ENCODE peak calls at places on chromosomes 4 and X, in nine cellular contexts. One of them, this sample, is unnamed.

GRCh38 chr4:145302725-145303124 is 122.3 kb upstream of the OTUD4 start:
- DNase-seq in ovary: no peak
- DNase-seq in kidney epithelial cell: no peak
- DNase-seq in heart left ventricle: no peak
- DNase-seq in colonic mucosa: no peak
- DNase-seq in BE2C: no peak
- DNase-seq in fibroblast of lung: no peak
- DNase-seq in cardiac muscle cell: no peak
- DNase-seq in WERI-Rb-1: no peak
- DNase-seq in this sample: no peak

GRCh38 chrX:16445166-16445752 is 204.7 kb upstream of the S100G start:
- DNase-seq in ovary: no peak
- DNase-seq in kidney epithelial cell: no peak
- DNase-seq in heart left ventricle: no peak
- DNase-seq in colonic mucosa: peak
- DNase-seq in BE2C: peak
- DNase-seq in fibroblast of lung: peak
- DNase-seq in cardiac muscle cell: peak
- DNase-seq in WERI-Rb-1: peak
- DNase-seq in this sample: peak

GRCh38 chrX:15072880-15073279 is 197.0 kb downstream of the ASB9 start:
- DNase-seq in ovary: no peak
- DNase-seq in kidney epithelial cell: no peak
- DNase-seq in heart left ventricle: no peak
- DNase-seq in colonic mucosa: no peak
- DNase-seq in BE2C: no peak
- DNase-seq in fibroblast of lung: no peak
- DNase-seq in cardiac muscle cell: no peak
- DNase-seq in WERI-Rb-1: no peak
- DNase-seq in this sample: no peak

GRCh38 chr4:184728858-184729257 is 5.0 kb downstream of the CENPU start:
- DNase-seq in ovary: no peak
- DNase-seq in kidney epithelial cell: no peak
- DNase-seq in heart left ventricle: no peak
- DNase-seq in colonic mucosa: no peak
- DNase-seq in BE2C: no peak
- DNase-seq in fibroblast of lung: peak
- DNase-seq in cardiac muscle cell: no peak
- DNase-seq in WERI-Rb-1: no peak
- DNase-seq in this sample: no peak

GRCh38 chr4:150056569-150056968 is 21.7 kb upstream of the DCLK2 start:
- DNase-seq in ovary: no peak
- DNase-seq in kidney epithelial cell: no peak
- DNase-seq in heart left ventricle: no peak
- DNase-seq in colonic mucosa: no peak
- DNase-seq in BE2C: no peak
- DNase-seq in fibroblast of lung: peak
- DNase-seq in cardiac muscle cell: no peak
- DNase-seq in WERI-Rb-1: no peak
- DNase-seq in this sample: no peak

GRCh38 chrX:46576458-46576857 is 2.9 kb downstream of the CHST7 start:
- DNase-seq in ovary: no peak
- DNase-seq in kidney epithelial cell: no peak
- DNase-seq in heart left ventricle: peak
- DNase-seq in colonic mucosa: no peak
- DNase-seq in BE2C: no peak
- DNase-seq in fibroblast of lung: peak
- DNase-seq in cardiac muscle cell: no peak
- DNase-seq in WERI-Rb-1: no peak
- DNase-seq in this sample: no peak

GRCh38 chrX:1444896-1445480 is 7.7 kb downstream of the ASMTL start:
- DNase-seq in ovary: peak
- DNase-seq in kidney epithelial cell: no peak
- DNase-seq in heart left ventricle: peak
- DNase-seq in colonic mucosa: no peak
- DNase-seq in BE2C: no peak
- DNase-seq in fibroblast of lung: no peak
- DNase-seq in cardiac muscle cell: no peak
- DNase-seq in WERI-Rb-1: peak
- DNase-seq in this sample: no peak

GRCh38 chr4:172666711-172667368 is 501.8 kb upstream of the GALNT7 start:
- DNase-seq in ovary: no peak
- DNase-seq in kidney epithelial cell: no peak
- DNase-seq in heart left ventricle: no peak
- DNase-seq in colonic mucosa: no peak
- DNase-seq in BE2C: no peak
- DNase-seq in fibroblast of lung: no peak
- DNase-seq in cardiac muscle cell: peak
- DNase-seq in WERI-Rb-1: peak
- DNase-seq in this sample: peak

GRCh38 chr4:169283114-169283509 is 12.4 kb upstream of the SH3RF1 start:
- DNase-seq in ovary: no peak
- DNase-seq in kidney epithelial cell: peak
- DNase-seq in heart left ventricle: no peak
- DNase-seq in colonic mucosa: no peak
- DNase-seq in BE2C: no peak
- DNase-seq in fibroblast of lung: peak
- DNase-seq in cardiac muscle cell: no peak
- DNase-seq in WERI-Rb-1: no peak
- DNase-seq in this sample: no peak

GRCh38 chr4:62263454-62263853 is 1063.3 kb downstream of the ADGRL3 start:
- DNase-seq in ovary: no peak
- DNase-seq in kidney epithelial cell: no peak
- DNase-seq in heart left ventricle: no peak
- DNase-seq in colonic mucosa: no peak
- DNase-seq in BE2C: no peak
- DNase-seq in fibroblast of lung: no peak
- DNase-seq in cardiac muscle cell: no peak
- DNase-seq in WERI-Rb-1: no peak
- DNase-seq in this sample: no peak

GRCh38 chr4:17241835-17242234 is 270.1 kb downstream of the QDPR start:
- DNase-seq in ovary: no peak
- DNase-seq in kidney epithelial cell: no peak
- DNase-seq in heart left ventricle: no peak
- DNase-seq in colonic mucosa: no peak
- DNase-seq in BE2C: no peak
- DNase-seq in fibroblast of lung: no peak
- DNase-seq in cardiac muscle cell: no peak
- DNase-seq in WERI-Rb-1: no peak
- DNase-seq in this sample: no peak

GRCh38 chr4:55920571-55920970 is 28.2 kb upstream of the CEP135 start:
- DNase-seq in ovary: no peak
- DNase-seq in kidney epithelial cell: no peak
- DNase-seq in heart left ventricle: no peak
- DNase-seq in colonic mucosa: no peak
- DNase-seq in BE2C: no peak
- DNase-seq in fibroblast of lung: no peak
- DNase-seq in cardiac muscle cell: no peak
- DNase-seq in WERI-Rb-1: no peak
- DNase-seq in this sample: no peak

GRCh38 chr4:107838138-107838618 is 13.4 kb downstream of the SGMS2 start:
- DNase-seq in ovary: no peak
- DNase-seq in kidney epithelial cell: no peak
- DNase-seq in heart left ventricle: no peak
- DNase-seq in colonic mucosa: no peak
- DNase-seq in BE2C: no peak
- DNase-seq in fibroblast of lung: no peak
- DNase-seq in cardiac muscle cell: no peak
- DNase-seq in WERI-Rb-1: no peak
- DNase-seq in this sample: no peak

GRCh38 chr4:83852085-83852451 is 316.2 kb downstream of the GPAT3 start:
- DNase-seq in ovary: no peak
- DNase-seq in kidney epithelial cell: peak
- DNase-seq in heart left ventricle: no peak
- DNase-seq in colonic mucosa: no peak
- DNase-seq in BE2C: no peak
- DNase-seq in fibroblast of lung: peak
- DNase-seq in cardiac muscle cell: no peak
- DNase-seq in WERI-Rb-1: no peak
- DNase-seq in this sample: no peak

GRCh38 chrX:118718737-118719136 is 8.7 kb upstream of the IL13RA1 start:
- DNase-seq in ovary: no peak
- DNase-seq in kidney epithelial cell: no peak
- DNase-seq in heart left ventricle: no peak
- DNase-seq in colonic mucosa: no peak
- DNase-seq in BE2C: no peak
- DNase-seq in fibroblast of lung: no peak
- DNase-seq in cardiac muscle cell: no peak
- DNase-seq in WERI-Rb-1: no peak
- DNase-seq in this sample: no peak

GRCh38 chr4:177190995-177191568 is 118.6 kb upstream of the NEIL3 start:
- DNase-seq in ovary: no peak
- DNase-seq in kidney epithelial cell: peak
- DNase-seq in heart left ventricle: no peak
- DNase-seq in colonic mucosa: no peak
- DNase-seq in BE2C: no peak
- DNase-seq in fibroblast of lung: peak
- DNase-seq in cardiac muscle cell: no peak
- DNase-seq in WERI-Rb-1: no peak
- DNase-seq in this sample: no peak

GRCh38 chr4:177191586-177191985 is 118.1 kb upstream of the NEIL3 start:
- DNase-seq in ovary: no peak
- DNase-seq in kidney epithelial cell: no peak
- DNase-seq in heart left ventricle: no peak
- DNase-seq in colonic mucosa: no peak
- DNase-seq in BE2C: no peak
- DNase-seq in fibroblast of lung: no peak
- DNase-seq in cardiac muscle cell: no peak
- DNase-seq in WERI-Rb-1: no peak
- DNase-seq in this sample: no peak

GRCh38 chr4:177196615-177197014 is 113.1 kb upstream of the NEIL3 start:
- DNase-seq in ovary: no peak
- DNase-seq in kidney epithelial cell: no peak
- DNase-seq in heart left ventricle: no peak
- DNase-seq in colonic mucosa: no peak
- DNase-seq in BE2C: no peak
- DNase-seq in fibroblast of lung: no peak
- DNase-seq in cardiac muscle cell: no peak
- DNase-seq in WERI-Rb-1: no peak
- DNase-seq in this sample: no peak

DNA sequence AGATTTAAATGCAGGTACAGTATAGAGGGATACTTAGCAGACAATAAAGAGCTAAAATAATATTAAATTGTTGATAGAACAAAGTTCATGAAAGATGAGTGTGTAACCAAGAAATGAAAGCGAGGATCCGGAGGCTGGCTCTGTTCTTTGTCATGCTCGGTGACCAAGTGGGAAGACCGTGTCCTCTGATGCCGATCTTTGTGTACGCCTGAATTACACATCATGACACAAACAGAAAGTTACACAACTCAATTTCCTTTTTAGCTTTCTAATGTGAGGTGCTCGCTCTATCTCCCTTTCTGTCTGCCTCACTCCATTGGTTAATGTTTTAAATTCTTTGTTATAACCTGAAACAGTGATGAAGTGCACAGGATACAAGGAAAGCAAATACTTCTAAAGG is 114.8 kb upstream of the NEIL3 start:
- DNase-seq in ovary: no peak
- DNase-seq in kidney epithelial cell: no peak
- DNase-seq in heart left ventricle: no peak
- DNase-seq in colonic mucosa: no peak
- DNase-seq in BE2C: no peak
- DNase-seq in fibroblast of lung: no peak
- DNase-seq in cardiac muscle cell: no peak
- DNase-seq in WERI-Rb-1: no peak
- DNase-seq in this sample: no peak
- H3K4me3 ChIP-seq in ovary: no peak
- H3K4me3 ChIP-seq in kidney epithelial cell: no peak
- H3K4me3 ChIP-seq in heart left ventricle: no peak
- H3K4me3 ChIP-seq in colonic mucosa: no peak
- H3K4me3 ChIP-seq in BE2C: no peak
- H3K4me3 ChIP-seq in fibroblast of lung: no peak
- H3K4me3 ChIP-seq in cardiac muscle cell: no peak
- H3K4me3 ChIP-seq in WERI-Rb-1: no peak
- H3K4me3 ChIP-seq in this sample: no peak

DNA sequence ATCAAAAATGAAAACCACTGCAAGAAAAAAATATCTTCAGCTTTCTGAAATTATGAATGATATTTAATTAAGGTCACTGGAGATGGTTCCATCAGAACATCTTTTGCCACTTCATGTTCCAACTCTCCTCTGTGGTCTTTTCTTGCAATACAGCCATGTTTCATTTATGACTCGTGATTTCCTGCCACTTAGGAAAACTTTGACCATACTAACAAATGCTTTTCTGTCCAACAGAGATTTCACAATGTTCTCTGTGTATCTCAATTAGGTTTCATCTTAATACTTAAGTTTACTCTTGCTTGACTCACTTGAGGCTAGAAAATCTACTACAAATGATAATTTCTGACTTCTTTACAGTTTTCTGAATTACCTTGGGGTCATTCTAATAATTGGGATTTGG is 330.9 kb downstream of the CXXC4 start:
- DNase-seq in ovary: no peak
- DNase-seq in kidney epithelial cell: peak
- DNase-seq in heart left ventricle: no peak
- DNase-seq in colonic mucosa: no peak
- DNase-seq in BE2C: no peak
- DNase-seq in fibroblast of lung: peak
- DNase-seq in cardiac muscle cell: no peak
- DNase-seq in WERI-Rb-1: no peak
- DNase-seq in this sample: no peak
- TF ChIP-seq CTCF in ovary: no peak
- TF ChIP-seq CTCF in kidney epithelial cell: no peak
- TF ChIP-seq CTCF in heart left ventricle: no peak
- TF ChIP-seq CTCF in colonic mucosa: no peak
- TF ChIP-seq CTCF in BE2C: no peak
- TF ChIP-seq CTCF in fibroblast of lung: no peak
- TF ChIP-seq CTCF in cardiac muscle cell: no peak
- TF ChIP-seq CTCF in WERI-Rb-1: no peak
- TF ChIP-seq CTCF in this sample: no peak

GRCh38 chr4:177791188-177791587 is 349.0 kb upstream of the AGA start:
- DNase-seq in ovary: no peak
- DNase-seq in kidney epithelial cell: no peak
- DNase-seq in heart left ventricle: no peak
- DNase-seq in colonic mucosa: no peak
- DNase-seq in BE2C: no peak
- DNase-seq in fibroblast of lung: no peak
- DNase-seq in cardiac muscle cell: no peak
- DNase-seq in WERI-Rb-1: no peak
- DNase-seq in this sample: no peak

GRCh38 chr4:177785000-177785399 is 342.8 kb upstream of the AGA start:
- DNase-seq in ovary: no peak
- DNase-seq in kidney epithelial cell: no peak
- DNase-seq in heart left ventricle: no peak
- DNase-seq in colonic mucosa: no peak
- DNase-seq in BE2C: no peak
- DNase-seq in fibroblast of lung: no peak
- DNase-seq in cardiac muscle cell: no peak
- DNase-seq in WERI-Rb-1: no peak
- DNase-seq in this sample: no peak

GRCh38 chr4:177789610-177790009 is 347.4 kb upstream of the AGA start:
- DNase-seq in ovary: no peak
- DNase-seq in kidney epithelial cell: no peak
- DNase-seq in heart left ventricle: no peak
- DNase-seq in colonic mucosa: no peak
- DNase-seq in BE2C: no peak
- DNase-seq in fibroblast of lung: no peak
- DNase-seq in cardiac muscle cell: no peak
- DNase-seq in WERI-Rb-1: no peak
- DNase-seq in this sample: no peak
- H3K4me3 ChIP-seq in ovary: no peak
- H3K4me3 ChIP-seq in kidney epithelial cell: no peak
- H3K4me3 ChIP-seq in heart left ventricle: no peak
- H3K4me3 ChIP-seq in colonic mucosa: no peak
- H3K4me3 ChIP-seq in BE2C: no peak
- H3K4me3 ChIP-seq in fibroblast of lung: no peak
- H3K4me3 ChIP-seq in cardiac muscle cell: no peak
- H3K4me3 ChIP-seq in WERI-Rb-1: no peak
- H3K4me3 ChIP-seq in this sample: no peak

GRCh38 chr4:82373816-82374740 is at the start of gene HNRNPD:
- DNase-seq in ovary: peak
- DNase-seq in kidney epithelial cell: peak
- DNase-seq in heart left ventricle: peak
- DNase-seq in colonic mucosa: peak
- DNase-seq in BE2C: peak
- DNase-seq in fibroblast of lung: peak
- DNase-seq in cardiac muscle cell: peak
- DNase-seq in WERI-Rb-1: peak
- DNase-seq in this sample: peak
- TF ChIP-seq CTCF in ovary: peak
- TF ChIP-seq CTCF in kidney epithelial cell: no peak
- TF ChIP-seq CTCF in heart left ventricle: no peak
- TF ChIP-seq CTCF in colonic mucosa: no peak
- TF ChIP-seq CTCF in BE2C: peak
- TF ChIP-seq CTCF in fibroblast of lung: no peak
- TF ChIP-seq CTCF in cardiac muscle cell: no peak
- TF ChIP-seq CTCF in WERI-Rb-1: peak
- TF ChIP-seq CTCF in this sample: no peak

This sample was measured in GM12865.